ENCODE peak calls at places on chromosome 16, in four cellular contexts. One of them, this sample, is unnamed. For H3K36me3, the result is how much of the 10 kb centered on the place peaks cover.

GRCh38 chr16:15642557-15643452 is at the start of gene MARF1:
- DNase-seq in colonic mucosa: peak
- DNase-seq in stomach: peak
- DNase-seq in cardiac muscle cell: peak
- DNase-seq in this sample: peak

GRCh38 chr16:88505405-88506082 is 52.5 kb downstream of the ZFPM1 start:
- DNase-seq in colonic mucosa: peak
- DNase-seq in stomach: peak
- DNase-seq in cardiac muscle cell: peak
- DNase-seq in this sample: no peak

GRCh38 chr16:49672753-49673152 is 183.2 kb downstream of the ZNF423 start:
- DNase-seq in colonic mucosa: no peak
- DNase-seq in stomach: no peak
- DNase-seq in cardiac muscle cell: no peak
- DNase-seq in this sample: no peak

GRCh38 chr16:9135797-9136196 is 44.4 kb downstream of the HAPSTR1 start:
- DNase-seq in colonic mucosa: no peak
- DNase-seq in stomach: no peak
- DNase-seq in cardiac muscle cell: no peak
- DNase-seq in this sample: no peak

GRCh38 chr16:7614022-7614795 is 281.6 kb downstream of the RBFOX1 start:
- DNase-seq in colonic mucosa: no peak
- DNase-seq in stomach: no peak
- DNase-seq in cardiac muscle cell: no peak
- DNase-seq in this sample: no peak

GRCh38 chr16:3295209-3295608 is 10.0 kb downstream of the TIGD7 start:
- DNase-seq in colonic mucosa: no peak
- DNase-seq in stomach: no peak
- DNase-seq in cardiac muscle cell: no peak
- DNase-seq in this sample: no peak

GRCh38 chr16:76511203-76511602 is 234.0 kb downstream of the CNTNAP4 start:
- DNase-seq in colonic mucosa: no peak
- DNase-seq in stomach: no peak
- DNase-seq in cardiac muscle cell: no peak
- DNase-seq in this sample: no peak

GRCh38 chr16:79768594-79768993 is 168.1 kb upstream of the MAF start:
- DNase-seq in colonic mucosa: peak
- DNase-seq in stomach: no peak
- DNase-seq in cardiac muscle cell: no peak
- DNase-seq in this sample: no peak

GRCh38 chr16:61579195-61579594 is 457.0 kb downstream of the CDH8 start:
- DNase-seq in colonic mucosa: no peak
- DNase-seq in stomach: no peak
- DNase-seq in cardiac muscle cell: no peak
- DNase-seq in this sample: no peak

GRCh38 chr16:4675864-4676786 is 17.2 kb upstream of the NUDT16L1 start:
- DNase-seq in colonic mucosa: no peak
- DNase-seq in stomach: no peak
- DNase-seq in cardiac muscle cell: peak
- DNase-seq in this sample: no peak

GRCh38 chr16:75947626-75948239 is 221.4 kb upstream of the CPHXL start:
- DNase-seq in colonic mucosa: no peak
- DNase-seq in stomach: no peak
- DNase-seq in cardiac muscle cell: no peak
- DNase-seq in this sample: no peak

GRCh38 chr16:69469807-69470561 is 45.6 kb downstream of the CYB5B start:
- DNase-seq in colonic mucosa: no peak
- DNase-seq in stomach: no peak
- DNase-seq in cardiac muscle cell: no peak
- DNase-seq in this sample: no peak

GRCh38 chr16:48720266-48720665 is 110.3 kb upstream of the N4BP1 start:
- DNase-seq in colonic mucosa: no peak
- DNase-seq in stomach: no peak
- DNase-seq in cardiac muscle cell: peak
- DNase-seq in this sample: peak

GRCh38 chr16:68369697-68370096 is 58.9 kb downstream of the PRMT7 start:
- DNase-seq in colonic mucosa: no peak
- DNase-seq in stomach: no peak
- DNase-seq in cardiac muscle cell: no peak
- DNase-seq in this sample: no peak

GRCh38 chr16:9159839-9160550 is 68.6 kb downstream of the HAPSTR1 start:
- DNase-seq in colonic mucosa: peak
- DNase-seq in stomach: peak
- DNase-seq in cardiac muscle cell: peak
- DNase-seq in this sample: peak

GRCh38 chr16:76035689-76036088 is 241.5 kb upstream of the CNTNAP4 start:
- DNase-seq in colonic mucosa: no peak
- DNase-seq in stomach: no peak
- DNase-seq in cardiac muscle cell: no peak
- DNase-seq in this sample: no peak

GRCh38 chr16:3864562-3864961 is 16.0 kb downstream of the CREBBP start:
- DNase-seq in colonic mucosa: no peak
- DNase-seq in stomach: no peak
- DNase-seq in cardiac muscle cell: no peak
- DNase-seq in this sample: no peak

GRCh38 chr16:8959921-8960787 is 3.6 kb downstream of the USP7 start:
- DNase-seq in colonic mucosa: peak
- DNase-seq in stomach: no peak
- DNase-seq in cardiac muscle cell: peak
- DNase-seq in this sample: no peak

GRCh38 chr16:68288252-68288650 is 22.5 kb downstream of the SLC7A6OS start:
- DNase-seq in colonic mucosa: no peak
- DNase-seq in stomach: no peak
- DNase-seq in cardiac muscle cell: no peak
- DNase-seq in this sample: no peak

GRCh38 chr16:84879569-84880487 is 60.0 kb downstream of the CRISPLD2 start:
- DNase-seq in colonic mucosa: no peak
- DNase-seq in stomach: peak
- DNase-seq in cardiac muscle cell: no peak
- DNase-seq in this sample: no peak

GRCh38 chr16:30070490-30070889 is 4.9 kb downstream of the ALDOA start:
- DNase-seq in colonic mucosa: no peak
- DNase-seq in stomach: no peak
- DNase-seq in cardiac muscle cell: no peak
- DNase-seq in this sample: no peak

GRCh38 chr16:81629032-81629802 is 149.9 kb upstream of the PLCG2 start:
- DNase-seq in colonic mucosa: no peak
- DNase-seq in stomach: no peak
- DNase-seq in cardiac muscle cell: no peak
- DNase-seq in this sample: no peak

GRCh38 chr16:65069090-65069489 is 52.8 kb downstream of the CDH11 start:
- DNase-seq in colonic mucosa: no peak
- DNase-seq in stomach: no peak
- DNase-seq in cardiac muscle cell: no peak
- DNase-seq in this sample: peak

GRCh38 chr16:6021544-6021943 is 923.9 kb upstream of the EEF2KMT start:
- DNase-seq in colonic mucosa: no peak
- DNase-seq in stomach: no peak
- DNase-seq in cardiac muscle cell: no peak
- DNase-seq in this sample: no peak

GRCh38 chr16:67277294-67277998 is 1.9 kb upstream of the PLEKHG4 start:
- DNase-seq in colonic mucosa: peak
- DNase-seq in stomach: no peak
- DNase-seq in cardiac muscle cell: no peak
- DNase-seq in this sample: peak

GRCh38 chr16:88482630-88483391 is 29.7 kb downstream of the ZFPM1 start:
- DNase-seq in colonic mucosa: no peak
- DNase-seq in stomach: peak
- DNase-seq in cardiac muscle cell: no peak
- DNase-seq in this sample: no peak

GRCh38 chr16:51950118-51950517 is 596.8 kb downstream of the TOX3 start:
- DNase-seq in colonic mucosa: no peak
- DNase-seq in stomach: no peak
- DNase-seq in cardiac muscle cell: no peak
- DNase-seq in this sample: no peak

GRCh38 chr16:68520649-68521086 is 18.4 kb upstream of the ZFP90 start:
- DNase-seq in colonic mucosa: peak
- DNase-seq in stomach: peak
- DNase-seq in cardiac muscle cell: peak
- DNase-seq in this sample: peak

GRCh38 chr16:24152826-24153225 is 103.3 kb upstream of the CACNG3 start:
- DNase-seq in colonic mucosa: no peak
- DNase-seq in stomach: no peak
- DNase-seq in cardiac muscle cell: no peak
- DNase-seq in this sample: no peak

GRCh38 chr16:693364-693763 is 3.2 kb upstream of the WDR24 start:
- DNase-seq in colonic mucosa: no peak
- DNase-seq in stomach: no peak
- DNase-seq in cardiac muscle cell: no peak
- DNase-seq in this sample: no peak

GRCh38 chr16:22424161-22424937 is 49.9 kb upstream of the CDR2 start:
- DNase-seq in colonic mucosa: no peak
- DNase-seq in stomach: no peak
- DNase-seq in cardiac muscle cell: no peak
- DNase-seq in this sample: no peak

GRCh38 chr16:84683691-84684591 is 15.9 kb upstream of the USP10 start:
- DNase-seq in colonic mucosa: no peak
- DNase-seq in stomach: no peak
- DNase-seq in cardiac muscle cell: no peak
- DNase-seq in this sample: no peak

GRCh38 chr16:77399546-77399945 is 35.3 kb downstream of the ADAMTS18 start:
- DNase-seq in colonic mucosa: no peak
- DNase-seq in stomach: no peak
- DNase-seq in cardiac muscle cell: no peak
- DNase-seq in this sample: no peak

GRCh38 chr16:71758293-71758760 is 33.8 kb upstream of the PHLPP2 start:
- DNase-seq in colonic mucosa: no peak
- DNase-seq in stomach: no peak
- DNase-seq in cardiac muscle cell: peak
- DNase-seq in this sample: no peak

GRCh38 chr16:86772671-86773338 is 194.5 kb downstream of the FOXL1 start:
- DNase-seq in colonic mucosa: no peak
- DNase-seq in stomach: no peak
- DNase-seq in cardiac muscle cell: no peak
- DNase-seq in this sample: peak
- H3K27ac ChIP-seq in colonic mucosa: no peak
- H3K27ac ChIP-seq in stomach: no peak
- H3K27ac ChIP-seq in cardiac muscle cell: no peak
- H3K27ac ChIP-seq in this sample: peak

DNA sequence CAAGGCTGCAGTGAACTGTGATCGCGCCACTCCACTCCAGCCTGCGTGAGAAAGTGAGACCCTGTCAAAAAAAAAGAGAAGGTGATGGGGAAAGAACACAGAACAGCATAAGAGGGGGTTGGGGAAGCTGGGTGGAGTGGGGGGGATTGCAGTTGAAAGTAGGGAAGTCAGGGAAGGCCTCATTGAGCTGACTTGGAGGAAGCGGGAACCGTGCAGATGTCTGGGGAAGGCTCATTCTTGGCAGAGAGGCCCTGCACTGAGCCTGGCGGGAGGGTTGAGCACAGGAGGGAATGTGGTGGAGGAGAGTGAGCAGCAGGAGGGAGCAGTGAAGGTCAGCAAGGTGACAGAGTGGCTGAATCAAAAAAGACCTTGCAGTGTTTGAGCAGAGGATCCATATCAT is 26.9 kb downstream of the IL4R start:
- DNase-seq in colonic mucosa: no peak
- DNase-seq in stomach: no peak
- DNase-seq in cardiac muscle cell: no peak
- DNase-seq in this sample: no peak
- H3K36me3 ChIP-seq in colonic mucosa: under half
- H3K36me3 ChIP-seq in stomach: half or more
- H3K36me3 ChIP-seq in cardiac muscle cell: under half
- H3K36me3 ChIP-seq in this sample: half or more

DNA sequence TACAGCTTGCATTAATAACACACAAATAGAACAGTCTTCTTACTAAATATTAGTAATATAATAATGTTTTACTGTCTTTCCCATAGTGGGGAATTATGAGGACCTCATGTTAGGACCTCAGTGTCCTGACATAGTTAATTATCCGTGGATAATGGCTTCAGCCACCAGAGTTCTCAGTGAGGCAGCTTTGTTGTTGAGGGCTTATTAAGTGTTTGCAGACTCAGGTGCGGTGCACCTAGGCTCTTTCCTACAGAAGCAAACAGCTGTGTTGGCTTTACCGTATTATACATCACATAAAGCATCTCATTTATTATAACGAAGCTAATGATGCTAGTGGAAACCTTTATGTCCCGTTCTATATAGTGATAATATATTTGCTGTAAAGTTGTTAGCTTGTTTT is 246.7 kb downstream of the FTO start:
- DNase-seq in colonic mucosa: no peak
- DNase-seq in stomach: no peak
- DNase-seq in cardiac muscle cell: no peak
- DNase-seq in this sample: no peak
- H3K27ac ChIP-seq in colonic mucosa: no peak
- H3K27ac ChIP-seq in stomach: no peak
- H3K27ac ChIP-seq in cardiac muscle cell: no peak
- H3K27ac ChIP-seq in this sample: no peak

GRCh38 chr16:74499114-74499513 is 77.8 kb upstream of the CLEC18B start:
- DNase-seq in colonic mucosa: no peak
- DNase-seq in stomach: no peak
- DNase-seq in cardiac muscle cell: no peak
- DNase-seq in this sample: no peak
- H3K36me3 ChIP-seq in colonic mucosa: under half
- H3K36me3 ChIP-seq in stomach: under half
- H3K36me3 ChIP-seq in cardiac muscle cell: under half
- H3K36me3 ChIP-seq in this sample: under half

DNA sequence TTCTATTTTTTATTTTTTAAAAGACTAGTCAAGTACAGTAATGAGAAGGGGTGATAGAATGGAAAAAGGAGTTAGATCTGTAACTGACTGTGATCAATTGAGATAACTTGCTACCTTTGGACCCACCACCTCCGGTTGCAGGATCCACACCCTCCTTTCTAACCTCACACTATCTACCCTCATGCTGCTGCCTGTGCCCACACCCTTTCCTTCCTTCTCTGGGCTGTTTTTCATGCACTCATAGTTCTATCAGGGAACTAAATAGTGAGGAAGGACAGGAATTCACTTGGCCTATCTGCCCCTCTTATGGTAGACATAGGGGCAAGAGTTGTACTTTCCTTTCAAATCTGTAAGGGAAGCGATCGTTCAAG is 172.3 kb downstream of the KATNIP start:
- DNase-seq in colonic mucosa: peak
- DNase-seq in stomach: no peak
- DNase-seq in cardiac muscle cell: no peak
- DNase-seq in this sample: no peak
- H3K27ac ChIP-seq in colonic mucosa: peak
- H3K27ac ChIP-seq in stomach: peak
- H3K27ac ChIP-seq in cardiac muscle cell: no peak
- H3K27ac ChIP-seq in this sample: no peak

DNA sequence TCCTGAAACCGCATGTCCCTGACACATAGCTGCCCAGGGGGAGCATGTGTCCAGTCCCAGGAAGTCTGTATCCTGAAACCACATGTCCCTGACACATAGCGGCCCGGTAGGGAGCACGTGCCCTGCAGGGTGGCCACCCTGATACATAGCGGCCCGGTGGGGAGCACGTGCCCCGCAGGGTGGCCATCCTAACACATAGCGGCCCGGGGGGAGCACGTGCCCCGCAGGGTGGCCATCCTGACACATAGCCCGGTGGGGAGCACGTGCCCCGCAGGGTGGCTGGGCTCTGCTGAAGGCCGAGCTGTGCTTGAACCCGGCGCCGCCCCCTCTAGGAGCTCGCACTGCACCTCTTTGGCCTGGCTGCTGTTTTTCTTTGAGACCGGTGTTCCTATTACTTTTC is 18.7 kb upstream of the RPL13 start:
- DNase-seq in colonic mucosa: no peak
- DNase-seq in stomach: no peak
- DNase-seq in cardiac muscle cell: no peak
- DNase-seq in this sample: no peak
- H3K36me3 ChIP-seq in colonic mucosa: under half
- H3K36me3 ChIP-seq in stomach: under half
- H3K36me3 ChIP-seq in cardiac muscle cell: under half
- H3K36me3 ChIP-seq in this sample: under half

This sample was measured in brain microvascular endothelial cell.